ENCODE peak calls at places on chromosomes 6 and 20, in six cellular contexts. One of them, this sample, is unnamed.
A peak's percentile ranks its signal among the peaks of the same experiment; 100 is the strongest.

GRCh38 chr20:22663528-22664025 is 79.2 kb upstream of the FOXA2 start:
- DNase-seq in GM12878: no peak
- DNase-seq in Panc1: no peak
- DNase-seq in H1: peak; percentile 58
- DNase-seq in HCT116: no peak
- DNase-seq in HepG2: no peak
- DNase-seq in this sample: no peak

GRCh38 chr6:16974387-16974673 is 127.5 kb upstream of the STMND1 start:
- DNase-seq in Panc1: no peak
- DNase-seq in HepG2: no peak
- DNase-seq in H1: no peak
- DNase-seq in HCT116: no peak
- DNase-seq in GM12878: no peak
- DNase-seq in this sample: no peak

GRCh38 chr20:13261460-13262301 is 40.6 kb downstream of the ISM1 start:
- DNase-seq in Panc1: peak; percentile 22
- DNase-seq in HepG2: peak; percentile 86
- DNase-seq in GM12878: no peak
- DNase-seq in HCT116: peak; percentile 26
- DNase-seq in H1: peak; percentile 34
- DNase-seq in this sample: peak; percentile 55

GRCh38 chr20:51021067-51022025 is 1.6 kb downstream of the KCNG1 start:
- DNase-seq in GM12878: no peak
- DNase-seq in Panc1: no peak
- DNase-seq in HCT116: no peak
- DNase-seq in HepG2: no peak
- DNase-seq in H1: no peak
- DNase-seq in this sample: no peak

GRCh38 chr6:156862711-156863110 is 85.5 kb downstream of the ARID1B start:
- DNase-seq in HCT116: no peak
- DNase-seq in GM12878: no peak
- DNase-seq in H1: no peak
- DNase-seq in Panc1: no peak
- DNase-seq in HepG2: no peak
- DNase-seq in this sample: no peak

GRCh38 chr20:62641749-62642665 is at the start of gene SLCO4A1:
- DNase-seq in GM12878: no peak
- DNase-seq in Panc1: no peak
- DNase-seq in H1: no peak
- DNase-seq in HepG2: peak; percentile 59
- DNase-seq in HCT116: peak; percentile 48
- DNase-seq in this sample: peak; percentile 98

GRCh38 chr20:3925899-3926638 is 36.9 kb downstream of the PANK2 start:
- DNase-seq in GM12878: no peak
- DNase-seq in Panc1: no peak
- DNase-seq in HCT116: no peak
- DNase-seq in H1: no peak
- DNase-seq in HepG2: no peak
- DNase-seq in this sample: no peak

GRCh38 chr6:89145461-89145961 is 344 bp upstream of the PM20D2 start:
- DNase-seq in HCT116: no peak
- DNase-seq in GM12878: peak; percentile 52
- DNase-seq in HepG2: no peak
- DNase-seq in Panc1: no peak
- DNase-seq in H1: no peak
- DNase-seq in this sample: peak; percentile 46

GRCh38 chr6:12957321-12958051 is 240.9 kb downstream of the PHACTR1 start:
- DNase-seq in Panc1: no peak
- DNase-seq in HCT116: no peak
- DNase-seq in GM12878: no peak
- DNase-seq in HepG2: no peak
- DNase-seq in H1: no peak
- DNase-seq in this sample: peak; percentile 59

GRCh38 chr6:113980937-113981554 is 10.1 kb upstream of the HDAC2 start:
- DNase-seq in H1: no peak
- DNase-seq in HCT116: no peak
- DNase-seq in GM12878: no peak
- DNase-seq in Panc1: no peak
- DNase-seq in HepG2: peak; percentile 45
- DNase-seq in this sample: peak; percentile 67

GRCh38 chr6:127146935-127147334 is 28.5 kb downstream of the RSPO3 start:
- DNase-seq in H1: peak; percentile 10
- DNase-seq in GM12878: no peak
- DNase-seq in HepG2: no peak
- DNase-seq in Panc1: no peak
- DNase-seq in HCT116: no peak
- DNase-seq in this sample: no peak

GRCh38 chr20:36461600-36462439 is 79.5 kb upstream of the MYL9 start:
- DNase-seq in HepG2: no peak
- DNase-seq in HCT116: no peak
- DNase-seq in H1: no peak
- DNase-seq in GM12878: no peak
- DNase-seq in Panc1: no peak
- DNase-seq in this sample: peak; percentile 78

GRCh38 chr6:110408891-110409290 is 6.5 kb downstream of the DDO start:
- DNase-seq in GM12878: no peak
- DNase-seq in HepG2: no peak
- DNase-seq in H1: no peak
- DNase-seq in HCT116: no peak
- DNase-seq in Panc1: no peak
- DNase-seq in this sample: peak; percentile 69

GRCh38 chr6:148140772-148141557 is 201.7 kb upstream of the SASH1 start:
- DNase-seq in HCT116: no peak
- DNase-seq in H1: no peak
- DNase-seq in HepG2: peak; percentile 13
- DNase-seq in Panc1: no peak
- DNase-seq in GM12878: no peak
- DNase-seq in this sample: no peak

GRCh38 chr6:1436334-1437306 is 47.2 kb downstream of the FOXF2 start:
- DNase-seq in Panc1: peak; percentile 53
- DNase-seq in GM12878: peak; percentile 30
- DNase-seq in H1: no peak
- DNase-seq in HepG2: peak; percentile 67
- DNase-seq in HCT116: peak; percentile 57
- DNase-seq in this sample: peak; percentile 71

GRCh38 chr6:13526718-13527668 is 39.6 kb upstream of the GFOD1 start:
- DNase-seq in H1: no peak
- DNase-seq in GM12878: peak; percentile 69
- DNase-seq in HCT116: no peak
- DNase-seq in HepG2: no peak
- DNase-seq in Panc1: no peak
- DNase-seq in this sample: peak; percentile 72

GRCh38 chr6:84867521-84867920 is 103.1 kb upstream of the TBX18 start:
- DNase-seq in HepG2: no peak
- DNase-seq in GM12878: no peak
- DNase-seq in Panc1: no peak
- DNase-seq in H1: no peak
- DNase-seq in HCT116: no peak
- DNase-seq in this sample: no peak

GRCh38 chr6:134875367-134875766 is 74.5 kb downstream of the ALDH8A1 start:
- DNase-seq in HepG2: no peak
- DNase-seq in HCT116: no peak
- DNase-seq in GM12878: no peak
- DNase-seq in H1: no peak
- DNase-seq in Panc1: no peak
- DNase-seq in this sample: no peak

DNA sequence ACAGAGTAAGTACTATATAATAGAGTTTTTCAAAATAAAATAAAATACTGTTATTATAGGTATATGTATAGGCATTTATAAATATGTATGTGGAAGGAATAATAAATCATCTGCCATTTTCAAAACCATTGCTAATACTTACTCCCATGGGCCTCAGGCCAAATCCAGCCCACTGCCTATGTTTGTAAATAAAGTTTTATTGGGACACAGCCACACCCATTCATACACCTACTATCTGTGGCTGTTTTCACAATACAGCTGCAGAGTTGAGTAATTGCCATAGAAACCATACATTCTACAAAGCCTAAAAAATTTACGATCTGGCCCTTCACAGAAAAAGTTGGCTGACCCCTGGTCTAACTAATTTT is 9.5 kb downstream of the ALDH5A1 start:
- DNase-seq in HepG2: peak; percentile 25
- DNase-seq in Panc1: no peak
- DNase-seq in GM12878: no peak
- DNase-seq in H1: no peak
- DNase-seq in HCT116: no peak
- DNase-seq in this sample: no peak
- H3K27me3 ChIP-seq in HepG2: no peaks in the 10 kb centered on the region
- H3K27me3 ChIP-seq in Panc1: no peaks in the 10 kb centered on the region
- H3K27me3 ChIP-seq in GM12878: no peaks in the 10 kb centered on the region
- H3K27me3 ChIP-seq in H1: no peaks in the 10 kb centered on the region
- H3K27me3 ChIP-seq in HCT116: no peaks in the 10 kb centered on the region
- H3K27me3 ChIP-seq in this sample: no peaks in the 10 kb centered on the region

DNA sequence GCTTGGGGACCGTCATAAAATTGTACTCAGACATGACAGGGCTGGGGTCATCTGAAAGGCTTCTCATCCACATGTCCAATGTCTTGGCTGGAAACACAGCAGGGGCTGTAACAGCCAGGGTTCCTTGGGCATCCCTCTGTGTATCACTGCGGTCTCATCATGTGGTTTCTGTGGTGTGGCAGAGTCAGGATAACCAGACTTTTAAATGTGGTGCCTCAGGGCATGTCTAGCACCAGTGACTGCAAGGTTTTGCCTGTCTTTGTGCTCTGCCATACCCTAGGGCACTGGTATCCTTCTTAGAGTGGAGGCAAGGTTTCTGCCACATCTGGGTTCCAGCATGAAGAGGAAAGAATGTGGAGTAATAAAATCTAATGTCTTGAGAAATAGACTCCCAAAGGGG is 124.2 kb downstream of the PLEKHG1 start:
- DNase-seq in HCT116: no peak
- DNase-seq in H1: no peak
- DNase-seq in HepG2: no peak
- DNase-seq in GM12878: no peak
- DNase-seq in Panc1: no peak
- DNase-seq in this sample: no peak
- TF ChIP-seq SIN3A in HCT116: no peak
- TF ChIP-seq SIN3A in H1: no peak
- TF ChIP-seq SIN3A in HepG2: no peak
- TF ChIP-seq SIN3A in GM12878: no peak
- TF ChIP-seq SIN3A in Panc1: no peak
- TF ChIP-seq SIN3A in this sample: no peak

GRCh38 chr6:10382728-10383127 is 32.1 kb downstream of the TFAP2A start:
- DNase-seq in HepG2: no peak
- DNase-seq in GM12878: no peak
- DNase-seq in H1: no peak
- DNase-seq in HCT116: no peak
- DNase-seq in Panc1: no peak
- DNase-seq in this sample: no peak
- H3K27me3 ChIP-seq in HepG2: peaks cover 65% of the 10 kb centered on the region
- H3K27me3 ChIP-seq in GM12878: peaks cover 35% of the 10 kb centered on the region
- H3K27me3 ChIP-seq in H1: peaks cover 68% of the 10 kb centered on the region
- H3K27me3 ChIP-seq in HCT116: no peaks in the 10 kb centered on the region
- H3K27me3 ChIP-seq in Panc1: no peaks in the 10 kb centered on the region
- H3K27me3 ChIP-seq in this sample: peaks cover 86% of the 10 kb centered on the region

GRCh38 chr6:36319436-36319762 is 17.3 kb downstream of the BNIP5 start:
- DNase-seq in HCT116: no peak
- DNase-seq in HepG2: no peak
- DNase-seq in GM12878: no peak
- DNase-seq in Panc1: no peak
- DNase-seq in H1: no peak
- DNase-seq in this sample: no peak
- TF ChIP-seq SIN3A in HCT116: no peak
- TF ChIP-seq SIN3A in HepG2: no peak
- TF ChIP-seq SIN3A in GM12878: no peak
- TF ChIP-seq SIN3A in Panc1: no peak
- TF ChIP-seq SIN3A in H1: no peak
- TF ChIP-seq SIN3A in this sample: no peak

GRCh38 chr6:143973097-143973979 is 34.7 kb downstream of the PLAGL1 start:
- DNase-seq in GM12878: no peak
- DNase-seq in Panc1: no peak
- DNase-seq in H1: peak; percentile 90
- DNase-seq in HepG2: peak; percentile 35
- DNase-seq in HCT116: no peak
- DNase-seq in this sample: no peak
- H3K27me3 ChIP-seq in GM12878: no peaks in the 10 kb centered on the region
- H3K27me3 ChIP-seq in Panc1: no peaks in the 10 kb centered on the region
- H3K27me3 ChIP-seq in H1: peaks cover 50% of the 10 kb centered on the region
- H3K27me3 ChIP-seq in HepG2: no peaks in the 10 kb centered on the region
- H3K27me3 ChIP-seq in HCT116: no peaks in the 10 kb centered on the region
- H3K27me3 ChIP-seq in this sample: no peaks in the 10 kb centered on the region

GRCh38 chr6:130500693-130501092 is 134.9 kb downstream of the TMEM200A start:
- DNase-seq in H1: no peak
- DNase-seq in GM12878: no peak
- DNase-seq in HCT116: no peak
- DNase-seq in Panc1: no peak
- DNase-seq in HepG2: no peak
- DNase-seq in this sample: no peak
- TF ChIP-seq SIN3A in H1: no peak
- TF ChIP-seq SIN3A in GM12878: no peak
- TF ChIP-seq SIN3A in HCT116: no peak
- TF ChIP-seq SIN3A in Panc1: no peak
- TF ChIP-seq SIN3A in HepG2: no peak
- TF ChIP-seq SIN3A in this sample: peak; percentile 55

GRCh38 chr6:317452-318144 is 25.3 kb downstream of the DUSP22 start:
- DNase-seq in Panc1: no peak
- DNase-seq in H1: no peak
- DNase-seq in HepG2: no peak
- DNase-seq in GM12878: peak; percentile 96
- DNase-seq in HCT116: no peak
- DNase-seq in this sample: no peak
- H3K27me3 ChIP-seq in Panc1: no peaks in the 10 kb centered on the region
- H3K27me3 ChIP-seq in H1: no peaks in the 10 kb centered on the region
- H3K27me3 ChIP-seq in HepG2: no peaks in the 10 kb centered on the region
- H3K27me3 ChIP-seq in GM12878: no peaks in the 10 kb centered on the region
- H3K27me3 ChIP-seq in HCT116: no peaks in the 10 kb centered on the region
- H3K27me3 ChIP-seq in this sample: peaks cover 10% of the 10 kb centered on the region

This sample was measured in SK-N-SH.